ENCODE peak calls at places on chromosomes 5 and 9, in four cellular contexts. L, P, Y and O are unnamed samples.

GRCh38 chr5:147887925-147888324 is 9.4 kb downstream of the SCGB3A2 start:
- DNase-seq in L (peak), P (no peak), Y (no peak), O (no peak)

GRCh38 chr9:127598839-127599549 is 13.1 kb upstream of the STXBP1 start:
- DNase-seq in L (no peak), P (no peak), Y (no peak), O (no peak)

GRCh38 chr5:173324115-173325001 is 3.9 kb downstream of the STC2 start:
- DNase-seq in L (peak), P (peak), Y (peak), O (peak)

GRCh38 chr5:9851458-9851857 is 221.3 kb upstream of the TAS2R1 start:
- DNase-seq in L (peak), P (no peak), Y (peak), O (no peak)

GRCh38 chr9:112764344-112764743 is 13.8 kb downstream of the SNX30 start:
- DNase-seq in L (peak), P (no peak), Y (no peak), O (no peak)

GRCh38 chr9:124764774-124765438 is 6.2 kb downstream of the NR6A1 start:
- DNase-seq in L (no peak), P (peak), Y (no peak), O (peak)

GRCh38 chr9:37468620-37469019 is 3.4 kb upstream of the ZBTB5 start:
- DNase-seq in L (no peak), P (no peak), Y (no peak), O (no peak)

GRCh38 chr5:773517-774264 is 10.8 kb downstream of the ZDHHC11B start:
- DNase-seq in L (no peak), P (peak), Y (no peak), O (no peak)

GRCh38 chr5:98630621-98631020 is 142.8 kb upstream of the RGMB start:
- DNase-seq in L (no peak), P (no peak), Y (no peak), O (no peak)
- TF ChIP-seq CTCF in L (no peak), P (no peak), Y (no peak), O (no peak)

GRCh38 chr5:171850354-171850947 is 64.8 kb downstream of the SMIM23 start:
- DNase-seq in L (no peak), P (no peak), Y (no peak), O (peak)
- TF ChIP-seq CTCF in L (peak), P (no peak), Y (peak), O (peak)

GRCh38 chr5:114447084-114447773 is 85.4 kb downstream of the KCNN2 start:
- DNase-seq in L (no peak), P (no peak), Y (no peak), O (peak)
- TF ChIP-seq CTCF in L (peak), P (no peak), Y (peak), O (peak)

DNA sequence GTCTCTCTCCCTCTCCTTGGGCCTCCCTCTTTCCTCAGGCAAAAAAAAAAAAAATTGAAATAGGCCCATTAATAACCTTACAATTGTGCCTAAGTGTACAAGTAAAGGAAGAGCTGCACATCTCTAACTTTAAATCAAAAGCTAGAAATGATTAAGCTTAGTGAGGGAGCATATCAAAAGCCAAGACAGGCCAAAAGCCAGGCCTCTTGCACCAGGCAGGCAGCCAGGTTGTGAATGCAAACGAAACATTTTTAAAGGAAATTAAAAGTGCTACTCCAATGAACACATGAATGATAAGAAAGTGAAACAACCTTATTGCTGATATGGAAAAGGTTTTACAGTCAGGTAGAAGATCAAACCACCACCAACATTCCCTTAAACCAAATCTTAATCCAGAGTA is 383.4 kb downstream of the KIAA0825 start:
- DNase-seq in L (no peak), P (no peak), Y (no peak), O (no peak)
- TF ChIP-seq CTCF in L (no peak), P (no peak), Y (no peak), O (no peak)

GRCh38 chr9:15142903-15143534 is 164.0 kb downstream of the TTC39B start:
- DNase-seq in L (peak), P (peak), Y (peak), O (peak)
- TF ChIP-seq CTCF in L (peak), P (peak), Y (peak), O (peak)

GRCh38 chr9:133439337-133439736 is 17.2 kb downstream of the ADAMTS13 start:
- DNase-seq in L (no peak), P (no peak), Y (no peak), O (no peak)

GRCh38 chr9:133441571-133441970 is 18.2 kb upstream of the CACFD1 start:
- DNase-seq in L (no peak), P (no peak), Y (no peak), O (no peak)

GRCh38 chr9:133440884-133441283 is 18.7 kb downstream of the ADAMTS13 start:
- DNase-seq in L (no peak), P (peak), Y (no peak), O (peak)

GRCh38 chr9:133436706-133437105 is 14.5 kb downstream of the ADAMTS13 start:
- DNase-seq in L (no peak), P (no peak), Y (no peak), O (no peak)

GRCh38 chr9:133437753-133438531 is 15.8 kb downstream of the ADAMTS13 start:
- DNase-seq in L (no peak), P (no peak), Y (no peak), O (peak)
- TF ChIP-seq CTCF in L (no peak), P (peak), Y (peak), O (peak)